ENCODE peak calls at places on chromosomes 6 and 20, in seven cellular contexts. G, F, M, L, O, T and V are unnamed samples.

GRCh38 chr20:10557685-10558084 is 116.1 kb downstream of the JAG1 start:
- DNase-seq in G (no peak), F (no peak), M (no peak), L (no peak), O (no peak), T (no peak), V (no peak)

GRCh38 chr6:144854654-144855053 is 569.5 kb downstream of the UTRN start:
- DNase-seq in G (no peak), F (no peak), M (no peak), L (no peak), O (no peak), T (no peak), V (no peak)

GRCh38 chr6:34318492-34319470 is 70.0 kb upstream of the SMIM29 start:
- DNase-seq in G (no peak), F (no peak), M (no peak), L (no peak), O (no peak), T (no peak), V (no peak)

GRCh38 chr6:12336121-12336971 is 46.2 kb downstream of the EDN1 start:
- DNase-seq in G (no peak), F (peak), M (no peak), L (no peak), O (no peak), T (no peak), V (no peak)

GRCh38 chr6:46684771-46685170 is 2.9 kb upstream of the TDRD6 start:
- DNase-seq in G (no peak), F (no peak), M (no peak), L (peak), O (no peak), T (no peak), V (no peak)

GRCh38 chr20:7792131-7792869 is 148.0 kb downstream of the HAO1 start:
- DNase-seq in G (no peak), F (no peak), M (no peak), L (no peak), O (no peak), T (no peak), V (no peak)

GRCh38 chr6:3962897-3963296 is 113.7 kb downstream of the FAM50B start:
- DNase-seq in G (no peak), F (no peak), M (no peak), L (peak), O (no peak), T (no peak), V (no peak)

GRCh38 chr20:20366896-20367680 is 816 bp upstream of the INSM1 start:
- DNase-seq in G (no peak), F (no peak), M (no peak), L (no peak), O (no peak), T (no peak), V (no peak)

GRCh38 chr6:95280690-95281273 is 296.6 kb upstream of the MANEA start:
- DNase-seq in G (peak), F (no peak), M (no peak), L (peak), O (peak), T (no peak), V (no peak)

GRCh38 chr20:58987790-58988564 is 6.9 kb downstream of the NELFCD start:
- DNase-seq in G (no peak), F (peak), M (no peak), L (no peak), O (no peak), T (no peak), V (peak)

GRCh38 chr20:57702521-57702920 is 7.3 kb downstream of the PMEPA1 start:
- DNase-seq in G (no peak), F (no peak), M (no peak), L (no peak), O (no peak), T (no peak), V (no peak)

GRCh38 chr20:46324960-46325703 is 16.8 kb upstream of the CDH22 start:
- DNase-seq in G (peak), F (no peak), M (peak), L (peak), O (no peak), T (peak), V (no peak)

GRCh38 chr20:50913976-50914375 is 17.3 kb downstream of the ADNP start:
- DNase-seq in G (no peak), F (no peak), M (no peak), L (peak), O (no peak), T (no peak), V (no peak)

GRCh38 chr6:11700118-11700718 is 78.4 kb downstream of the ADTRP start:
- DNase-seq in G (peak), F (no peak), M (peak), L (peak), O (peak), T (peak), V (no peak)

GRCh38 chr20:51276331-51276730 is 253.4 kb upstream of the KCNG1 start:
- DNase-seq in G (no peak), F (no peak), M (no peak), L (no peak), O (no peak), T (no peak), V (no peak)

GRCh38 chr6:11900662-11901598 is 111.2 kb upstream of the HIVEP1 start:
- DNase-seq in G (no peak), F (no peak), M (no peak), L (no peak), O (no peak), T (no peak), V (no peak)

GRCh38 chr6:33105916-33106871 is 30.4 kb downstream of the HLA-DPB1 start:
- DNase-seq in G (no peak), F (no peak), M (no peak), L (no peak), O (no peak), T (no peak), V (no peak)

GRCh38 chr20:23296841-23297701 is 53.5 kb upstream of the NXT1 start:
- DNase-seq in G (no peak), F (no peak), M (no peak), L (no peak), O (no peak), T (no peak), V (no peak)

GRCh38 chr20:50144362-50144761 is 9.2 kb downstream of the PEDS1 start:
- DNase-seq in G (peak), F (peak), M (peak), L (peak), O (no peak), T (peak), V (no peak)

GRCh38 chr6:148566664-148567350 is 180.0 kb upstream of the UST start:
- DNase-seq in G (no peak), F (no peak), M (no peak), L (no peak), O (no peak), T (no peak), V (no peak)

GRCh38 chr6:132715204-132715603 is 1.3 kb upstream of the VNN1 start:
- DNase-seq in G (peak), F (no peak), M (peak), L (peak), O (peak), T (peak), V (no peak)

GRCh38 chr6:136173519-136174507 is 76.3 kb downstream of the MTFR2 start:
- DNase-seq in G (peak), F (no peak), M (no peak), L (peak), O (no peak), T (no peak), V (no peak)

GRCh38 chr20:43949741-43950618 is 35.3 kb downstream of the TOX2 start:
- DNase-seq in G (peak), F (no peak), M (no peak), L (no peak), O (no peak), T (no peak), V (peak)

GRCh38 chr6:11188161-11188915 is 44.1 kb downstream of the NEDD9 start:
- DNase-seq in G (peak), F (no peak), M (peak), L (peak), O (no peak), T (peak), V (no peak)

GRCh38 chr6:129131282-129131681 is 248.3 kb downstream of the LAMA2 start:
- DNase-seq in G (peak), F (peak), M (no peak), L (no peak), O (no peak), T (no peak), V (no peak)

GRCh38 chr6:127384007-127384406 is 40.6 kb upstream of the ECHDC1 start:
- DNase-seq in G (no peak), F (no peak), M (no peak), L (peak), O (no peak), T (no peak), V (no peak)

GRCh38 chr6:26536571-26537159 is 1.5 kb upstream of the HMGN4 start:
- DNase-seq in G (peak), F (no peak), M (no peak), L (peak), O (no peak), T (peak), V (no peak)

GRCh38 chr6:36700812-36701211 is 3.2 kb downstream of the RAB44 start:
- DNase-seq in G (no peak), F (no peak), M (no peak), L (no peak), O (no peak), T (no peak), V (no peak)

GRCh38 chr6:1388927-1389790 is at the start of gene FOXF2:
- DNase-seq in G (no peak), F (no peak), M (peak), L (no peak), O (no peak), T (no peak), V (no peak)

GRCh38 chr6:22332216-22332615 is 35.4 kb upstream of the PRL start:
- DNase-seq in G (no peak), F (no peak), M (no peak), L (no peak), O (no peak), T (no peak), V (no peak)

GRCh38 chr20:3744806-3745685 is 12.6 kb downstream of the HSPA12B start:
- DNase-seq in G (peak), F (no peak), M (peak), L (no peak), O (peak), T (peak), V (peak)

GRCh38 chr6:26064619-26065257 is 22.5 kb upstream of the HFE start:
- DNase-seq in G (peak), F (no peak), M (no peak), L (peak), O (peak), T (peak), V (no peak)

GRCh38 chr20:15831201-15831600 is 742.0 kb downstream of the KIF16B start:
- DNase-seq in G (no peak), F (no peak), M (no peak), L (no peak), O (no peak), T (no peak), V (no peak)

GRCh38 chr6:12304487-12304886 is 14.3 kb downstream of the EDN1 start:
- DNase-seq in G (no peak), F (no peak), M (no peak), L (no peak), O (no peak), T (no peak), V (no peak)

DNA sequence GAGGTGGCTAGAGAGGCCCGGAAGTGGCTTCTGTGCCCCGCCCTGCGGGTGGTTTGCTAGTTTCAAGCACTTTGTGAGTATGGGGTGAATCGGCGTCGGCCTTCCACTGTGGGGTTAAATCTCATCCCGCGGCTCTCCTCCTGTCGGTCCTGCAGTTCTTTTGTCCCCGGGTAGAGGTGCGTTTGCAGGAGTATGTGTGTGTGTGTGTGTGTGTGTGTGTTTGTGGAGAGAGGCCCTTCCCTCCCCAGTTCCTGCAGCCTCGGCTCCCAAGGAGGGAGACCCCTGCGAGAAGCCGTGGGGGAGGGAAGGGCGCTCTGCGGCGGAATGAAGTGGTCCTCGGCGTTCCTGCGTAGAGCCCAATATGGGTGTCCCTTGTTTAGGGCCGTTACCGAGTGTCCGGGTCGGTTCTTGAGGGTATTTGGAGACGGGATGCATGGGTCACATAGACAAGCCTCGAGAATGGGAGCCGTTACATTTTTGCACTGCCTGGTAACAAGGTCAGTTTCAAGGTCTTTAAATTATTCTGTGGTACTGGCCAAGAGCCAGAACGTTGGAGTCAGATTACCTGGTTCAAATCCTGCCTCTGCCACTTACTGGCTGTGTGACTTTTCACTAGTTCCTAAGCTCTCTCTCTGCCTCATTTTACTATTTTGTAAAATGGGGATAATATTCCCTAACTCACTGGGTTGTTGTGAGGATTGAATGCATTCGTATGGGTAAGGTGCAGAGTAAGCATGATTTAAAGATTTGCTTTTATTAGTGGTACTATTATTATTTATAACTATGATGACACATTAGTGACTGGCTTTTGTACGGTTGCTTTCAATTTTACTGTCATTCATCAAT is at the start of gene ZKSCAN3:
- DNase-seq in G (peak), F (peak), M (peak), L (peak), O (peak), T (peak), V (peak)
- TF ChIP-seq POLR2A in G (no peak), F (no peak), M (peak), L (no peak), O (peak), T (peak), V (no peak)

GRCh38 chr20:38726849-38727601 is 2.7 kb downstream of the SLC32A1 start:
- DNase-seq in G (peak), F (no peak), M (no peak), L (no peak), O (no peak), T (peak), V (no peak)

GRCh38 chr20:38724603-38725457 is 544 bp downstream of the SLC32A1 start:
- DNase-seq in G (no peak), F (no peak), M (no peak), L (no peak), O (no peak), T (no peak), V (no peak)

GRCh38 chr20:38725458-38725958 is 1.2 kb downstream of the SLC32A1 start:
- DNase-seq in G (no peak), F (no peak), M (no peak), L (no peak), O (no peak), T (no peak), V (no peak)

GRCh38 chr20:38727602-38728236 is 3.4 kb downstream of the SLC32A1 start:
- DNase-seq in G (no peak), F (no peak), M (no peak), L (no peak), O (no peak), T (no peak), V (no peak)

DNA sequence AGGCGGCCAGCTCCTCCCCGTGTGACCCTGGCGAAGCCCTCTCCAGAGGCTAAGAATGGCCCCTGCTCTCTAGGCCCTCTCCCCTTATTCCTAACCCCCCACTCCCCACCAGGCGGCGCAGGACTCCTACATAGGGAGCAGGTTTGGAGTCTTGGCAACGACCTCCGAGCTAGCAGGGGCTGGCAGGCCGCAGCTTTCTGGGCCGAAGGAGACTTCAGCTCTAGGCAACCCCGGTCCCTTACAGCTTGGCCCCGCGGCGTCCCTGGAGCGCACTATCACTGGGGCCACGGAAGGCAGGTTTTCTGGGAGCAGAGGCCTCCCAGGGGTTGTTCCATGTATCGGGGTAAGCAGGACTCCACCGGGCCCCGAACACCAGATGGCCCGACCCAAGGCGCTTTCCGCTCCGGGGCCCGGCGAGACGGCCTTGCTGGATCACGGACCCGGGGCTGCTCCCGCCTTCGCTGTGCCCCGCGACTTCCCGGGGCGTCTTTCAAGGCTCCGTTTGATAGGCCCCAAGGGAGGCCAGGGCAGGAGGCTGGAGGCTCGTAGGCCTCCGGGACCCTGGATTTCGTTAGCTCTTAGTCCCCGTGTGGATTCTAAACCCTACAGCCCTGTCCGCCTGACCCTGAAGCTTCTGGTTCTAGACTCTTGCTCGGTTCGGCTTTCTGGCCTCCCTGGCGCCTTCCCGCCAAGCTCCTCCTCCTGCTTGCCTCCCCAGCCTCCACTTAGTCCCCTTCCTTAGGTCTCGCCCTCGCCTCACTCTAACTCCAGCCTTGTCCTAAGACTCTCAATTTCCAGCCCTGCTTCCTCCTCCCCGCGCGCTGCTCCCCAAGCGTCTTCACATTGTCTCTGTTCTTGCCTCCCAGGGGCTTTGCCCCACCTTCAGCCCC is 1.9 kb downstream of the SLC32A1 start:
- DNase-seq in G (peak), F (no peak), M (peak), L (peak), O (no peak), T (peak), V (no peak)
- H3K4me3 ChIP-seq in G (no peak), F (no peak), M (no peak), L (no peak), O (no peak), T (no peak), V (no peak)

GRCh38 chr20:4813076-4813838 is 91.5 kb downstream of the PRND start:
- DNase-seq in G (peak), F (peak), M (no peak), L (no peak), O (no peak), T (no peak), V (peak)

GRCh38 chr20:4811661-4812181 is 90.0 kb downstream of the PRND start:
- DNase-seq in G (peak), F (peak), M (no peak), L (no peak), O (no peak), T (no peak), V (peak)

GRCh38 chr20:4812641-4813075 is 90.9 kb downstream of the PRND start:
- DNase-seq in G (no peak), F (no peak), M (no peak), L (no peak), O (no peak), T (no peak), V (peak)

GRCh38 chr20:4811257-4811656 is 89.5 kb downstream of the PRND start:
- DNase-seq in G (no peak), F (no peak), M (no peak), L (no peak), O (no peak), T (no peak), V (no peak)

DNA sequence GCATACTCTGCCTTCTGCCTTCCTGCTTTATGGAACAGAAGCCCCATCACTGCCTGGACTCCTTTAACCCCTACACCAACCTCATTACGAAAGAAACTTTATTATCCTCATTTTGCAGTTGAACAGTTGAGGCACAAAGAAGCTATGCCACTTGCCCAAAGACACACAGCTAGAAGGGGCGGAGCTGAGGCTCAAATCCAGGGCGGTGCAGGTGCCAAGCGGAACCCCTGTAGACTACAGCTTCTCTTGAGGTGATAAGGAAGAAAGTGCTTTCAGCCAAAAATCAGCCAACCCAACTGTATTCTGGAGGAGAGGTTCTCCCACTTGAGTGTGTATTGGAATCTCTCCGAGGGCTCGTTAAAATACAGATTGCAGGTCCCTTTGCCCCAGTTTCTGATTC is 90.5 kb downstream of the PRND start:
- DNase-seq in G (no peak), F (peak), M (no peak), L (no peak), O (no peak), T (no peak), V (no peak)
- TF ChIP-seq POLR2A in G (no peak), F (no peak), M (no peak), L (no peak), O (no peak), T (no peak), V (no peak)

DNA sequence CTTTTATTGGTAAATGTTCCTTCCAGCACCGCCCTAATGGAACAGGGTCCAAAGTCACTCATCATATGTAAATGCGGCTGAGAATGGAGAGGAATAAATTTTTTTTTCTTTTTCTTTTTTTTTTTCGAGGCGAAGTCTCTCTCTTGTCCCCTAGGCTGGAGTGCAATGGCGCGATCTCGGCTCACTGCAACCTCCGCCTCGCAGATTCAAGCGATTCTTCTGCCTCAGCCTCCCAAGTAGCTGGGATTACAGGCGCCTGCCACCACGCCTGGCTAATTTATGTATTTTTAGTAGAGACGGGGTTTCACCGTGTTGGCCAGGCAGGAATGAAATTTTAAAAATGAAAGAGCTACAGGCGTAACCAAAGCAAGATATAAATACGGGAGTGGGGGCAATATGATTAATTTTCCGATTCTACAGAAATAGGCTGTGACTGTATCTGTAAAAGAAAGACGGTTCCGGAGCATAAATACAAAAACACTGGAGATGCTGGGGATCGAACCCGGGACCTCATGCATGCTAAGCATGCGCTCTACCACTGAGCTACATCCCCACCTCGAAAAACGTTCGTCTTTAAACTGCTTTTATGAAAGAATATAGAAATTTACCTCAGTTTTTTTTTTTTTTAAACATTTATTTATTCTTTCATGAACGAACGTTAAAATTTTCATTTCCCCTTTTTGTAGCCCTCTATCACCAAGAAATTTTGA is 132.2 kb downstream of the GPX5 start:
- DNase-seq in G (peak), F (no peak), M (peak), L (peak), O (peak), T (peak), V (no peak)
- H3K4me3 ChIP-seq in G (no peak), F (peak), M (peak), L (peak), O (no peak), T (peak), V (peak)